ENCODE peak calls at places on chromosomes 12 and 14, in five cellular contexts. F is upper lobe of right lung, O is pancreas, H is gastrocnemius medialis, B is GM23338. Q is an unnamed sample. For H3K27me3 and H3K4me1, the result is how much of the 10 kb centered on the place peaks cover.

GRCh38 chr14:65533736-65534404 is 121.3 kb downstream of the FUT8 start:
- ATAC-seq in H (no peak), F (no peak), O (no peak), B (no peak), Q (no peak)

GRCh38 chr12:27236498-27236897 is 7.6 kb upstream of the STK38L start:
- ATAC-seq in F (peak), B (no peak), H (no peak), O (no peak), Q (no peak)

GRCh38 chr14:65255583-65256443 is 153.5 kb upstream of the MAX start:
- ATAC-seq in O (peak), H (no peak), B (peak), F (peak), Q (no peak)

GRCh38 chr12:89951694-89952060 is 243.0 kb upstream of the ATP2B1 start:
- ATAC-seq in F (no peak), B (no peak), H (no peak), O (no peak), Q (no peak)

GRCh38 chr14:105059035-105059916 is 6.0 kb downstream of the GPR132 start:
- ATAC-seq in B (peak), H (no peak), O (peak), F (peak), Q (peak)

GRCh38 chr14:99737956-99738667 is 54.0 kb downstream of the CYP46A1 start:
- ATAC-seq in H (peak), O (peak), F (peak), B (no peak), Q (peak)

GRCh38 chr12:99558113-99558512 is 89.4 kb upstream of the GARIN6 start:
- ATAC-seq in H (no peak), F (peak), O (no peak), B (no peak), Q (peak)

GRCh38 chr12:64124511-64125197 is 97.4 kb downstream of the KICS2 start:
- ATAC-seq in B (no peak), O (no peak), H (no peak), F (no peak), Q (no peak)

GRCh38 chr12:121916719-121917118 is 1.7 kb upstream of the CFAP251 start:
- ATAC-seq in H (no peak), O (no peak), F (no peak), B (peak), Q (no peak)

GRCh38 chr12:97535582-97535981 is 73.0 kb downstream of the RMST start:
- ATAC-seq in H (no peak), F (no peak), O (no peak), B (no peak), Q (no peak)

GRCh38 chr12:49293056-49293956 is 1.6 kb upstream of the PRPH start:
- ATAC-seq in B (peak), O (no peak), H (no peak), F (no peak), Q (peak)

GRCh38 chr14:104697892-104698583 is 8.6 kb downstream of the INF2 start:
- ATAC-seq in H (no peak), B (peak), F (peak), O (no peak), Q (peak)

GRCh38 chr14:53954551-53955233 is 1.9 kb downstream of the BMP4 start:
- ATAC-seq in O (no peak), H (no peak), B (no peak), F (no peak), Q (no peak)

GRCh38 chr12:123765504-123766035 is 3.5 kb downstream of the DNAH10 start:
- ATAC-seq in B (no peak), H (no peak), F (no peak), O (no peak), Q (no peak)

GRCh38 chr14:91636604-91637003 is 95.3 kb downstream of the CATSPERB start:
- ATAC-seq in H (no peak), O (no peak), F (no peak), B (no peak), Q (no peak)

GRCh38 chr12:70691018-70691672 is 53.9 kb upstream of the PTPRB start:
- ATAC-seq in F (peak), B (no peak), O (no peak), H (peak), Q (no peak)

GRCh38 chr12:67425394-67425793 is 156.2 kb downstream of the CAND1 start:
- ATAC-seq in F (no peak), B (no peak), O (peak), H (no peak), Q (no peak)

GRCh38 chr12:51218607-51219161 is 822 bp upstream of the POU6F1 start:
- ATAC-seq in B (peak), H (peak), F (peak), O (peak), Q (no peak)

GRCh38 chr12:53970451-53970850 is 2.5 kb upstream of the HOXC11 start:
- ATAC-seq in O (no peak), B (no peak), H (no peak), F (no peak), Q (no peak)

GRCh38 chr14:49975799-49976198 is 82.9 kb downstream of the ARF6 start:
- ATAC-seq in B (no peak), O (no peak), F (peak), H (no peak), Q (no peak)

GRCh38 chr14:32536175-32536574 is 207.1 kb downstream of the AKAP6 start:
- ATAC-seq in B (no peak), H (peak), O (no peak), F (no peak), Q (no peak)

GRCh38 chr14:31408421-31408820 is 11.9 kb downstream of the HEATR5A start:
- ATAC-seq in H (no peak), B (no peak), F (no peak), O (no peak), Q (no peak)

GRCh38 chr12:14982562-14982961 is 9.7 kb downstream of the PDE6H start:
- ATAC-seq in F (peak), O (no peak), B (no peak), H (no peak), Q (peak)

GRCh38 chr12:3189282-3189681 is 112.1 kb downstream of the TSPAN9 start:
- ATAC-seq in F (no peak), H (no peak), O (no peak), B (no peak), Q (no peak)
- H3K27me3 ChIP-seq in F (under half), H (under half), O (under half), B (under half), Q (under half)

DNA sequence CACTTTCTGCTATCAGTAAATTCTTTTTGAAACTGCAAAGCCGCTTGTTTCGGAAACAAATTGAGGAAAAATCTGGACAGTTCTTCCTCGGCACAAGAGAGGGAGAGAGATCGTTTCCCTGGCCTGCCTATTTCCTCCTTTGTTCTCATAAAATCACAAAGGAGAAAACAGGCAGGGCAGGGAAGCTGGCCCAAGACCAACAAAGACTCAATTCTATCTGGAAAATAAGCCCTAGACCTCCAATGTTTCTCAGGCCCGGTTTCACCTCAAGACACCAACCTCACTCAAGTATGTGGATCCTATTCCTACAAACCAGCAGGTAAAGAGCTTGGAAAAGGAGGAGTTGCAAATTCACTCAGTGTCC is 19.5 kb downstream of the DICER1 start:
- ATAC-seq in H (no peak), F (no peak), B (peak), O (no peak), Q (no peak)
- H3K4me1 ChIP-seq in H (half or more), F (half or more), B (half or more), O (under half), Q (under half)

GRCh38 chr12:9134981-9135628 is 19.4 kb upstream of the A2M start:
- ATAC-seq in F (peak), B (no peak), O (peak), H (no peak), Q (peak)
- TF ChIP-seq CTCF in F (peak), B (peak), O (no peak), H (no peak), Q (no peak)

DNA sequence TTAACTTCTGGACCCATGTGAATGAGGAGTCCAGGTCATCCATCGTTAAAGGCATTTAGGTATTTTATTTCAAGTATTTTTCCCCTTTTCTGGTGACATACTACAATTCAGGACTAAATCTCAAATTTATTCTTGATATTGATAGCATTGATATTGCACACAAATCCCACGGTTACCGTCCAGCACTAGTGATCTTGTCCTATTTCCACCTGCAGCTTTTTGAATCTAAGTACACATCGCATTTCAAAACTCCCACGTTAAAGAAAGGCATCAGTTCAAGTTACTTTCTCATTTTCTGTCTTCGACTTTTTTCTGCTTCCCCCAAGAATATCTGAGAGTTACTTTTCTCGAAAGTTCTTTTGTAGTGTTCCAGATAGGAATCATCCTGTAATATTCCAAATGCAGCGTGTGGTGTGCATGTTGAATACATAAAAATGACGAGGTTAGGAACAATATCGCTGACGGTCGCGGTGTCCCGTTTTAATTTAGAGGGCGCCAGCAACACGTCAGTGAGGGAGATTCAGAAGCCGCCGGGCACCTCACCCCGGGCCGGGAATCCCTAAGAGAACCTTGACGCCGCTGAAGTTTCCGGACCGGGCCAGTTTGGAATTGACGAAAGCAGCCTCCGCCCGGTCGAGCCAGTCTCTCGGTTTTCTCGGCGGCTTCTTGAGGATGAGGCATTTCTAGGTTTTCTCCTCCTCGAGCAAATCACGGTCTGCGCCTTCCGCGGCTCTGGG is 569 bp upstream of the RGS6 start:
- ATAC-seq in O (no peak), F (peak), B (peak), H (no peak), Q (no peak)
- H3K27me3 ChIP-seq in O (under half), F (under half), B (half or more), H (under half), Q (half or more)

DNA sequence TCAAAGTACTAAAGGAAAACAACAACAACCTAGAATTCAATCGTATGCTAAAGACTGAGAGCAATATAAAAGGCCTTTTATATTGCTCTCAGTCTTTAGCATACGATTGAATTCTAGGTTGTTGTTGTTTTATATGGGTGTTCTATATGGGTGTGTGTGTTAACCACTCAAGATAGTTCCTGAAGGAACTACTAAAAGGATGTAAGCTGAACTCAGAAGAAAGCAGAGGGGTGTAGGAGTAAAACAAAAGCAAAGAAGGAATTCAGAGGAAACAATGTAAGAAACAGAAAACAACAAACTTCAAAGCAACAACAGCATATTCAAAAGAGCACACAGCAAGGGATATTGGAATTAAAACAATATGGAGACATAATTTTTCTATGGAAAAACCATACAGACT is 5.4 kb downstream of the ZNF891 start:
- ATAC-seq in F (no peak), H (no peak), O (no peak), B (no peak), Q (no peak)
- H3K4me1 ChIP-seq in F (under half), H (under half), O (under half), B (under half), Q (under half)